ENCODE peak calls at places on chromosomes 16 and 17, in five cellular contexts. One of them, this sample, is unnamed.

GRCh38 chr16:25198021-25198420 is 18.7 kb upstream of the AQP8 start:
- DNase-seq in posterior cingulate gyrus: no peak
- DNase-seq in NCI-H2081: no peak
- DNase-seq in iPS DF 6.9: no peak
- DNase-seq in EH: peak; percentile 58
- DNase-seq in this sample: peak; percentile 32

GRCh38 chr17:62162898-62163297 is 97.8 kb upstream of the MED13 start:
- DNase-seq in posterior cingulate gyrus: no peak
- DNase-seq in NCI-H2081: no peak
- DNase-seq in iPS DF 6.9: no peak
- DNase-seq in EH: no peak
- DNase-seq in this sample: no peak

GRCh38 chr16:11474617-11475291 is 112.0 kb downstream of the LITAF start:
- DNase-seq in posterior cingulate gyrus: no peak
- DNase-seq in NCI-H2081: no peak
- DNase-seq in iPS DF 6.9: no peak
- DNase-seq in EH: no peak
- DNase-seq in this sample: no peak

GRCh38 chr16:54070944-54071343 is 215.6 kb downstream of the IRX3 start:
- DNase-seq in posterior cingulate gyrus: no peak
- DNase-seq in NCI-H2081: no peak
- DNase-seq in iPS DF 6.9: no peak
- DNase-seq in EH: no peak
- DNase-seq in this sample: no peak

GRCh38 chr16:78591682-78592103 is 492.2 kb downstream of the WWOX start:
- DNase-seq in posterior cingulate gyrus: no peak
- DNase-seq in NCI-H2081: no peak
- DNase-seq in iPS DF 6.9: no peak
- DNase-seq in EH: no peak
- DNase-seq in this sample: no peak

GRCh38 chr16:67594956-67595355 is 32.6 kb downstream of the CTCF start:
- DNase-seq in posterior cingulate gyrus: no peak
- DNase-seq in NCI-H2081: no peak
- DNase-seq in iPS DF 6.9: no peak
- DNase-seq in EH: peak; percentile 49
- DNase-seq in this sample: peak; percentile 79

GRCh38 chr17:44279586-44280344 is 11.8 kb upstream of the SLC4A1 start:
- DNase-seq in posterior cingulate gyrus: no peak
- DNase-seq in NCI-H2081: no peak
- DNase-seq in iPS DF 6.9: peak; percentile 68
- DNase-seq in EH: peak; percentile 85
- DNase-seq in this sample: peak; percentile 88

GRCh38 chr17:58308985-58309917 is 19.3 kb downstream of the TSPOAP1 start:
- DNase-seq in posterior cingulate gyrus: peak; percentile 21
- DNase-seq in NCI-H2081: no peak
- DNase-seq in iPS DF 6.9: no peak
- DNase-seq in EH: no peak
- DNase-seq in this sample: no peak

GRCh38 chr17:2170023-2170422 is 115.1 kb downstream of the HIC1 start:
- DNase-seq in posterior cingulate gyrus: no peak
- DNase-seq in NCI-H2081: no peak
- DNase-seq in iPS DF 6.9: peak; percentile 20
- DNase-seq in EH: no peak
- DNase-seq in this sample: no peak

GRCh38 chr17:77555741-77556291 is 402.7 kb upstream of the TNRC6C start:
- DNase-seq in posterior cingulate gyrus: peak; percentile 91
- DNase-seq in NCI-H2081: peak; percentile 72
- DNase-seq in iPS DF 6.9: no peak
- DNase-seq in EH: no peak
- DNase-seq in this sample: peak; percentile 16

GRCh38 chr17:27503636-27504035 is 47.4 kb downstream of the KSR1 start:
- DNase-seq in posterior cingulate gyrus: no peak
- DNase-seq in NCI-H2081: no peak
- DNase-seq in iPS DF 6.9: no peak
- DNase-seq in EH: no peak
- DNase-seq in this sample: no peak

GRCh38 chr17:74770498-74771318 is 5.4 kb downstream of the NAT9 start:
- DNase-seq in posterior cingulate gyrus: peak; percentile 91
- DNase-seq in NCI-H2081: no peak
- DNase-seq in iPS DF 6.9: no peak
- DNase-seq in EH: peak; percentile 51
- DNase-seq in this sample: peak; percentile 28

GRCh38 chr17:17221329-17221728 is 15.2 kb upstream of the PLD6 start:
- DNase-seq in posterior cingulate gyrus: no peak
- DNase-seq in NCI-H2081: no peak
- DNase-seq in iPS DF 6.9: no peak
- DNase-seq in EH: no peak
- DNase-seq in this sample: no peak

GRCh38 chr16:67279296-67280089 is at the start of gene PLEKHG4:
- DNase-seq in posterior cingulate gyrus: peak; percentile 75
- DNase-seq in NCI-H2081: peak; percentile 46
- DNase-seq in iPS DF 6.9: no peak
- DNase-seq in EH: peak; percentile 76
- DNase-seq in this sample: peak; percentile 74

GRCh38 chr17:12877953-12878669 is 88.8 kb downstream of the ARHGAP44 start:
- DNase-seq in posterior cingulate gyrus: no peak
- DNase-seq in NCI-H2081: no peak
- DNase-seq in iPS DF 6.9: no peak
- DNase-seq in EH: no peak
- DNase-seq in this sample: no peak

GRCh38 chr17:35245196-35245486 is 2.3 kb downstream of the SLFN5 start:
- DNase-seq in posterior cingulate gyrus: no peak
- DNase-seq in NCI-H2081: no peak
- DNase-seq in iPS DF 6.9: no peak
- DNase-seq in EH: peak; percentile 94
- DNase-seq in this sample: peak; percentile 92

GRCh38 chr16:85685251-85685650 is 3.5 kb downstream of the GINS2 start:
- DNase-seq in posterior cingulate gyrus: no peak
- DNase-seq in NCI-H2081: no peak
- DNase-seq in iPS DF 6.9: no peak
- DNase-seq in EH: no peak
- DNase-seq in this sample: no peak

GRCh38 chr17:50274142-50274944 is at the start of gene TMEM92:
- DNase-seq in posterior cingulate gyrus: no peak
- DNase-seq in NCI-H2081: no peak
- DNase-seq in iPS DF 6.9: peak; percentile 63
- DNase-seq in EH: no peak
- DNase-seq in this sample: peak; percentile 17

GRCh38 chr17:14301279-14301760 is 439 bp downstream of the HS3ST3B1 start:
- DNase-seq in posterior cingulate gyrus: peak; percentile 61
- DNase-seq in NCI-H2081: no peak
- DNase-seq in iPS DF 6.9: no peak
- DNase-seq in EH: peak; percentile 43
- DNase-seq in this sample: no peak

GRCh38 chr16:57061084-57061905 is 31.1 kb upstream of the CPNE2 start:
- DNase-seq in posterior cingulate gyrus: no peak
- DNase-seq in NCI-H2081: no peak
- DNase-seq in iPS DF 6.9: no peak
- DNase-seq in EH: peak; percentile 84
- DNase-seq in this sample: peak; percentile 49

GRCh38 chr17:50027639-50028206 is 28.2 kb upstream of the ITGA3 start:
- DNase-seq in posterior cingulate gyrus: no peak
- DNase-seq in NCI-H2081: no peak
- DNase-seq in iPS DF 6.9: no peak
- DNase-seq in EH: peak; percentile 98
- DNase-seq in this sample: peak; percentile 94

GRCh38 chr17:34254651-34255380 is at the start of gene CCL2:
- DNase-seq in posterior cingulate gyrus: peak; percentile 76
- DNase-seq in NCI-H2081: no peak
- DNase-seq in iPS DF 6.9: peak; percentile 60
- DNase-seq in EH: peak; percentile 90
- DNase-seq in this sample: peak; percentile 84

GRCh38 chr16:56120447-56121155 is 70.7 kb upstream of the GNAO1 start:
- DNase-seq in posterior cingulate gyrus: no peak
- DNase-seq in NCI-H2081: no peak
- DNase-seq in iPS DF 6.9: no peak
- DNase-seq in EH: no peak
- DNase-seq in this sample: no peak

GRCh38 chr17:78010759-78011158 is 52.3 kb downstream of the TNRC6C start:
- DNase-seq in posterior cingulate gyrus: peak; percentile 71
- DNase-seq in NCI-H2081: no peak
- DNase-seq in iPS DF 6.9: no peak
- DNase-seq in EH: no peak
- DNase-seq in this sample: no peak

GRCh38 chr17:43699438-43699756 is 37.7 kb upstream of the MEOX1 start:
- DNase-seq in posterior cingulate gyrus: no peak
- DNase-seq in NCI-H2081: no peak
- DNase-seq in iPS DF 6.9: no peak
- DNase-seq in EH: no peak
- DNase-seq in this sample: no peak

GRCh38 chr17:15490634-15491261 is 23.3 kb upstream of the CDRT4 start:
- DNase-seq in posterior cingulate gyrus: peak; percentile 76
- DNase-seq in NCI-H2081: no peak
- DNase-seq in iPS DF 6.9: peak; percentile 54
- DNase-seq in EH: peak; percentile 92
- DNase-seq in this sample: peak; percentile 73

GRCh38 chr17:78411241-78411855 is 32.9 kb downstream of the PGS1 start:
- DNase-seq in posterior cingulate gyrus: no peak
- DNase-seq in NCI-H2081: no peak
- DNase-seq in iPS DF 6.9: no peak
- DNase-seq in EH: no peak
- DNase-seq in this sample: no peak